ENCODE peak calls at places on chromosomes 16 and 17, in eight cellular contexts. Y is B cell, P is cardiac fibroblast, A is cardiac muscle cell, L is astrocyte of the cerebellum, O is D721Med, Q is lung, S is suprapubic skin. J is an unnamed sample.
A peak's percentile ranks its signal among the peaks of the same experiment; 100 is the strongest.

GRCh38 chr17:79711715-79712305 is 18.9 kb upstream of the ENPP7 start:
- DNase-seq in Y (no peak), P (no peak), A (no peak), L (no peak), O (no peak), Q (no peak), S (no peak), J (no peak)

GRCh38 chr17:50181155-50181554 is 15.3 kb downstream of the SGCA start:
- DNase-seq in Y (no peak), P (no peak), A (no peak), L (no peak), O (no peak), Q (no peak), S (no peak), J (no peak)

GRCh38 chr16:66619534-66620418 is 15.3 kb downstream of the CMTM3 start:
- DNase-seq in Y (no peak), P (peak; percentile 66), A (peak; percentile 77), L (peak; percentile 77), O (no peak), Q (no peak), S (no peak), J (no peak)

GRCh38 chr16:84603115-84603816 is 14.6 kb downstream of the COTL1 start:
- DNase-seq in Y (no peak), P (peak; percentile 97), A (no peak), L (peak; percentile 95), O (no peak), Q (peak; percentile 76), S (peak; percentile 89), J (peak; percentile 85)

GRCh38 chr16:66521951-66522771 is 27.8 kb downstream of the TK2 start:
- DNase-seq in Y (peak; percentile 32), P (peak; percentile 72), A (no peak), L (peak; percentile 94), O (no peak), Q (peak; percentile 72), S (no peak), J (no peak)

GRCh38 chr17:73952498-73953205 is 250.8 kb upstream of the RPL38 start:
- DNase-seq in Y (peak; percentile 38), P (no peak), A (peak; percentile 75), L (no peak), O (peak; percentile 69), Q (no peak), S (no peak), J (no peak)

GRCh38 chr17:73533127-73533526 is 111.1 kb downstream of the SDK2 start:
- DNase-seq in Y (no peak), P (no peak), A (no peak), L (no peak), O (no peak), Q (no peak), S (no peak), J (no peak)

GRCh38 chr16:1938316-1938715 is 4.7 kb downstream of the MSRB1 start:
- DNase-seq in Y (no peak), P (no peak), A (no peak), L (no peak), O (no peak), Q (peak; percentile 62), S (no peak), J (no peak)

GRCh38 chr16:12874135-12874534 is 27.3 kb upstream of the SHISA9 start:
- DNase-seq in Y (no peak), P (no peak), A (no peak), L (no peak), O (no peak), Q (no peak), S (no peak), J (peak; percentile 4)

DNA sequence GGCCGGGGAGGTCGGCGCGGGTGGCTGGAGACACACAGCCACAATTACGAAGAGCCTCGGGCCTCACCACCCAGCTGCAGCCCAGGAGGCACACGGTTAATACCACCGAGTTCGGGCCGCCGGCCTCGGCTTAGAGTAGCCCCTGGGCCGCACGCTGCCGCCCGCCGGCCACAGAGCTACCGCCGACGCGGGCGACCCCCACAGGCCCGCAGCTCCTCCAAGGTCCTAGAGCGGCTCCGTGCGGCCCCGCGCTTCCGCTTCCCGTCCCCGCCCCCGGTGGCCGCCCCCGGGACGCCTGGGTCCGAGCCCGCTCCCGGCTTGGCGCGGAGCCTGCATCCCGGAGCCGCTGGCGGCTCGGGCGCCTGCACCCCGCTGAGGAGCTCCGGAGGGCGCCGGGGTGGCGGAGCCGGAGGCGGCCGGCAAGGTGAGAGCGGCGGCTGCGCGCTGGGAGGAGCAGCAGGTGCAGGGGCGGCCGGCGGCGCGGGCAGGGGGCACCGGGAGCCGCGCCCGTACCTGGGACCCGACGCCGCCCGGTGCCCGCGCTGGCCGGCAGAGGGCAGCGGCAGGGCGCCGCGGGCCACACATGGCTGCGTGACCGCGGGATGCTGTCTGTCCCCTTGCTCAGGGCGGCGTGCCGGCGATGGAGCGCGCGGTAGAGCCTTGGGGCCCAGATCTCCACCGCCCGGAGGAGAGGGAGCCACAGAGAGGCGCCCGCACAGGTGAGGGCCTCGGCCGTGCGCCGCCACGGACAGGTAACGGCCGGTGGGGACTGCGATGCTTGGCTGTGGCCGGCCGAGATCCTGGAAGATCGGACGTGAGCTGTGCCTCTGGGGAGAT is at the start of gene ZNF48:
- DNase-seq in Y (peak; percentile 85), P (peak; percentile 95), A (peak; percentile 97), L (peak; percentile 77), O (peak; percentile 80), Q (peak; percentile 82), S (peak; percentile 85), J (no peak)
- TF ChIP-seq CTCF in Y (peak; percentile 26), P (no peak), A (no peak), L (peak; percentile 9), O (peak; percentile 0), Q (peak; percentile 20), S (no peak), J (peak; percentile 16)

DNA sequence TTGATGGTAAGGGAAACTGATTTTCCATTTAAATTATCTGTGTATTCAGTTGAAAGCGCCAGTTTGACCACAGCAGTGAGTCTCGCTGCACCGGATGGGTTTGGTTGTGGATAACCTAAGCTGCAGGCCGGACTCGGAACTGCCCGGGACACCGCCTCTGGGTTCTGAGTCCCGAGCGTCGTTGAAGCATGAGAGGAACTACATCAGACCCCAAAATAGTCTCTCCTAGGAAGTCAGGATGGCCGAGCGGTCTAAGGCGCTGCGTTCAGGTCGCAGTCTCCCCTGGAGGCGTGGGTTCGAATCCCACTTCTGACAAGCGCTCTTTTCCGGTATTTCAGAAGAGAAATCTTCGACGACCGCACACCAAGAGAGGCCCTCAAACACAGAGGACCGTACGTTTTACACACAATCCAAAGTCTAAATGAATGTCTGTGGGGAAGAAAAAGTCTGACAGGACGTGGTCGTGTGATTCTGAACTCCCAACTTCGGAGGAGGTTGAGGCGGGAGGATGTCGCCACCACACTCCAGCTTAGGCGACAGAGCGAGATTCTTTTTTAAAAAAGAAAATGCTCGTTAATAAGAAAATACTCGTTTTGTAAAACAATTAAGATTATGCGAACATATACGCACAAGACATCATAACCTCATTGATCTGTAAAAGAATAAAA is 15.4 kb upstream of the PLLP start:
- DNase-seq in Y (peak; percentile 90), P (peak; percentile 97), A (peak; percentile 87), L (peak; percentile 86), O (no peak), Q (peak; percentile 80), S (peak; percentile 94), J (peak; percentile 93)
- TF ChIP-seq CTCF in Y (no peak), P (peak; percentile 19), A (no peak), L (peak; percentile 19), O (no peak), Q (no peak), S (peak; percentile 1), J (no peak)

DNA sequence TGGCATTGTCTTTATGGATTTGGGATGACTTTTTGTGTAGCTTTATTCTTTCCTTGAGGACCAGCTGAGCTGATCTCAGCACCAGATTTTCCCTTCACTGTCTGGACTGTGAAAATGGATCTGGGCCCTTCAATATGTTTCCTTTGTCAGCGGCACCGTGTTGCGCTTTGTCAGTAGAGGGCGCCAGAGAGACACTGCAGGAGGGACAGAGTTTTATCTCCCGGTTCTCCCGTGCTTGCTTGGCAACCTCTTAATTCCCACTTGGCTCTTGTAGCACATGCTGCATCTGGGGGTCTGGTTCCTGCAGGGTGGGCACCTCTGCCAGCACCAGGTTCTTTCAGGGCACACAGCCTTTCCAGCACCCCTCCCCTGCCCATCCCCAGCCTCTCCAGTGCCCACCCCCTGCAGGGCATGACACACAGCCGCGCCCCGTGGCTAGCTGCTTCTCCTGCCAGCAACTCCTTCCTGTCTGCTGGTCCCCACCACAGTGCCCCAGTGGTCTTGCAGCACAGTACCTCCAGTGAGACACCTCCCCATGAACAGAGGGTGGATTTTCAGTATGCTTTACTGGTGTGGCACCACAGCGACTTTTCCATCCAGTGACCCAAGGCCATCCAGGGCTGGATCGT is 19.6 kb downstream of the OR1D5 start:
- DNase-seq in Y (no peak), P (no peak), A (no peak), L (no peak), O (no peak), Q (no peak), S (no peak), J (no peak)
- TF ChIP-seq CTCF in Y (no peak), P (peak; percentile 35), A (no peak), L (peak; percentile 6), O (peak; percentile 3), Q (no peak), S (no peak), J (no peak)

GRCh38 chr16:72149676-72150464 is 22.1 kb downstream of the PMFBP1 start:
- DNase-seq in Y (no peak), P (no peak), A (no peak), L (no peak), O (no peak), Q (no peak), S (no peak), J (no peak)
- TF ChIP-seq CTCF in Y (no peak), P (no peak), A (no peak), L (no peak), O (no peak), Q (no peak), S (no peak), J (no peak)

DNA sequence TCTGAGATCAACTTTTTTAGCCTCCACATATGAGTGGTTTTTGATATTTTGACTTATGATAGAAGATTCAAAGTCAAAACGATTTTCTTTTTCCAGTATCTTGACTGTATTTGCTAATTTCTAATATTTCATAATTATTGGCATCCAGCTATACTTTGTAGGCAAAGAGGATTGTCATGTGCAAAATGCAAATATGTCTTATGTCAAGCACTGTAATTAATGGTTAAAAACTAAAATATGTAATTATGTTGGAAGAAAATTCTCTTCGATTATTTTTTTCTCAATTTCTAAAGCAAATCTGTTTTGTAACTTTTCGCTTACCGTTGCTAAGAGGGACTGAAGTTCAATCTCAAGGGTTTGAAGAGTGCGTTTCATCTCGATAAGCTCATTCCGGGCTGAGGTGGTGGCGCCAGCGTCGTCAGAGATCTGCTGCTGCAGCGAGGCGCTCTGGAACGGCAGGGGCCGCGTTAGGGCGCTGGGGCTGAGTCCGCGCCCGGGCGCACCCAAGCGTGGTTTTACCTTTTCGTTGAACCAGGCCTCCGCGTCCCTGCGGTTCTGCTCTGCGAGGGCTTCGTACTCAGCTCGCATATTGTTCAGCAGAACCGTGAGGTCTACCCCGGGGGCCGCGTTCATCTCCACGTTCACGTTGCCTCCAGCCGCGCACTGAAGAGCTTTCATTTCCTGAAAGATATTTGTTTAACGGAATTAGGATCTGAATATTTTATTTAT is 3.0 kb downstream of the KRT27 start:
- DNase-seq in Y (peak; percentile 33), P (no peak), A (peak; percentile 17), L (no peak), O (no peak), Q (peak; percentile 70), S (no peak), J (no peak)
- TF ChIP-seq CTCF in Y (no peak), P (no peak), A (no peak), L (no peak), O (no peak), Q (no peak), S (no peak), J (no peak)

DNA sequence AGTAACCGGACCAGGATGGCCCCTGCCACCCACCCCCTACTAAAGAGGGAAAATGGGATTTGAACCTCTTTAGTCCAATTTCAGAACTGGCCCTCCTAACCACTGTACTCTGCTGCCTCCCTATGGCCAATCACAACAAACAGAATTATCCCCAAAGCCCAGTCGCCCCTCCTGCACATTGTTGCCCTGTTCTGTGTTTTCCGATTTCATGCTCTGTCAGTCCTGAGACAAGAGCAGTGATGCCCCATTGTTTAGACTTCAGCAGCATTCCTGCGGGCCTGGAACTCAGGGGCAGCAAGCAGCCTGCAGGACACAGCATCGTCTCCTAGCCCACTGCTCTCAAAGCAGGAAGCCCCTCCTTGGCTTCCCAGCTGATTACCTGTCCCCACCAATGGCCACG is 20.5 kb upstream of the KLHL11 start:
- DNase-seq in Y (no peak), P (no peak), A (peak; percentile 23), L (no peak), O (no peak), Q (no peak), S (no peak), J (no peak)
- TF ChIP-seq CTCF in Y (no peak), P (peak; percentile 5), A (peak; percentile 11), L (peak; percentile 43), O (peak; percentile 42), Q (no peak), S (no peak), J (peak; percentile 3)